ENCODE peak calls at places on chromosomes 12 and 14, in eight cellular contexts. One of them, this sample, is unnamed.
A peak's percentile ranks its signal among the peaks of the same experiment; 100 is the strongest.

GRCh38 chr14:68088463-68088862 is 268.9 kb downstream of the RAD51B start:
- DNase-seq in stimulated activated CD4-positive, alpha-beta T cell treated with anti-CD3 and anti-CD28 coated beads, Interleukin-1b, Interleukin-23, amount 100 ng/mL, for 24 hours: no peak
- DNase-seq in natural killer cell: no peak
- DNase-seq in tibial nerve: no peak
- DNase-seq in frontal cortex: no peak
- DNase-seq in activated T-helper 1 cell treated with anti-CD3 and anti-CD28 coated beads, Interleukin-2, amount 50 U/mL, for 16 hours: no peak
- DNase-seq in iris pigment epithelial cell: no peak
- DNase-seq in activated T-cell treated with anti-CD3 and anti-CD28 coated beads for 1 hour: no peak
- DNase-seq in this sample: no peak

GRCh38 chr14:89625208-89625987 is 208.4 kb upstream of the FOXN3 start:
- DNase-seq in tibial nerve: no peak
- DNase-seq in natural killer cell: no peak
- DNase-seq in frontal cortex: no peak
- DNase-seq in iris pigment epithelial cell: no peak
- DNase-seq in activated T-helper 1 cell treated with anti-CD3 and anti-CD28 coated beads, Interleukin-2, amount 50 U/mL, for 16 hours: no peak
- DNase-seq in activated T-cell treated with anti-CD3 and anti-CD28 coated beads for 1 hour: no peak
- DNase-seq in stimulated activated CD4-positive, alpha-beta T cell treated with anti-CD3 and anti-CD28 coated beads, Interleukin-1b, Interleukin-23, amount 100 ng/mL, for 24 hours: no peak
- DNase-seq in this sample: no peak

GRCh38 chr14:50521912-50522341 is 10.4 kb downstream of the MAP4K5 start:
- DNase-seq in natural killer cell: no peak
- DNase-seq in tibial nerve: no peak
- DNase-seq in activated T-helper 1 cell treated with anti-CD3 and anti-CD28 coated beads, Interleukin-2, amount 50 U/mL, for 16 hours: no peak
- DNase-seq in iris pigment epithelial cell: peak; percentile 76
- DNase-seq in frontal cortex: no peak
- DNase-seq in stimulated activated CD4-positive, alpha-beta T cell treated with anti-CD3 and anti-CD28 coated beads, Interleukin-1b, Interleukin-23, amount 100 ng/mL, for 24 hours: no peak
- DNase-seq in activated T-cell treated with anti-CD3 and anti-CD28 coated beads for 1 hour: no peak
- DNase-seq in this sample: no peak

GRCh38 chr12:26435005-26435404 is 239.6 kb downstream of the SSPN start:
- DNase-seq in tibial nerve: no peak
- DNase-seq in iris pigment epithelial cell: no peak
- DNase-seq in frontal cortex: no peak
- DNase-seq in activated T-helper 1 cell treated with anti-CD3 and anti-CD28 coated beads, Interleukin-2, amount 50 U/mL, for 16 hours: no peak
- DNase-seq in natural killer cell: no peak
- DNase-seq in activated T-cell treated with anti-CD3 and anti-CD28 coated beads for 1 hour: no peak
- DNase-seq in stimulated activated CD4-positive, alpha-beta T cell treated with anti-CD3 and anti-CD28 coated beads, Interleukin-1b, Interleukin-23, amount 100 ng/mL, for 24 hours: no peak
- DNase-seq in this sample: no peak

GRCh38 chr14:52015411-52016030 is 26.2 kb downstream of the RTRAF start:
- DNase-seq in natural killer cell: no peak
- DNase-seq in tibial nerve: no peak
- DNase-seq in activated T-cell treated with anti-CD3 and anti-CD28 coated beads for 1 hour: no peak
- DNase-seq in frontal cortex: no peak
- DNase-seq in activated T-helper 1 cell treated with anti-CD3 and anti-CD28 coated beads, Interleukin-2, amount 50 U/mL, for 16 hours: no peak
- DNase-seq in stimulated activated CD4-positive, alpha-beta T cell treated with anti-CD3 and anti-CD28 coated beads, Interleukin-1b, Interleukin-23, amount 100 ng/mL, for 24 hours: no peak
- DNase-seq in iris pigment epithelial cell: peak; percentile 45
- DNase-seq in this sample: no peak

GRCh38 chr12:85626031-85626781 is 210.0 kb downstream of the RASSF9 start:
- DNase-seq in natural killer cell: no peak
- DNase-seq in activated T-cell treated with anti-CD3 and anti-CD28 coated beads for 1 hour: no peak
- DNase-seq in activated T-helper 1 cell treated with anti-CD3 and anti-CD28 coated beads, Interleukin-2, amount 50 U/mL, for 16 hours: no peak
- DNase-seq in iris pigment epithelial cell: peak; percentile 92
- DNase-seq in frontal cortex: no peak
- DNase-seq in stimulated activated CD4-positive, alpha-beta T cell treated with anti-CD3 and anti-CD28 coated beads, Interleukin-1b, Interleukin-23, amount 100 ng/mL, for 24 hours: no peak
- DNase-seq in tibial nerve: no peak
- DNase-seq in this sample: no peak

GRCh38 chr14:37142835-37143499 is 29.4 kb downstream of the SLC25A21 start:
- DNase-seq in frontal cortex: no peak
- DNase-seq in activated T-helper 1 cell treated with anti-CD3 and anti-CD28 coated beads, Interleukin-2, amount 50 U/mL, for 16 hours: no peak
- DNase-seq in tibial nerve: no peak
- DNase-seq in stimulated activated CD4-positive, alpha-beta T cell treated with anti-CD3 and anti-CD28 coated beads, Interleukin-1b, Interleukin-23, amount 100 ng/mL, for 24 hours: no peak
- DNase-seq in iris pigment epithelial cell: peak; percentile 64
- DNase-seq in natural killer cell: no peak
- DNase-seq in activated T-cell treated with anti-CD3 and anti-CD28 coated beads for 1 hour: no peak
- DNase-seq in this sample: no peak

GRCh38 chr12:108939594-108939993 is 59.7 kb downstream of the DAO start:
- DNase-seq in activated T-helper 1 cell treated with anti-CD3 and anti-CD28 coated beads, Interleukin-2, amount 50 U/mL, for 16 hours: no peak
- DNase-seq in frontal cortex: no peak
- DNase-seq in tibial nerve: no peak
- DNase-seq in stimulated activated CD4-positive, alpha-beta T cell treated with anti-CD3 and anti-CD28 coated beads, Interleukin-1b, Interleukin-23, amount 100 ng/mL, for 24 hours: no peak
- DNase-seq in iris pigment epithelial cell: peak; percentile 61
- DNase-seq in activated T-cell treated with anti-CD3 and anti-CD28 coated beads for 1 hour: no peak
- DNase-seq in natural killer cell: no peak
- DNase-seq in this sample: no peak

GRCh38 chr12:28507867-28508266 is 317.6 kb downstream of the CCDC91 start:
- DNase-seq in tibial nerve: no peak
- DNase-seq in frontal cortex: no peak
- DNase-seq in natural killer cell: no peak
- DNase-seq in activated T-helper 1 cell treated with anti-CD3 and anti-CD28 coated beads, Interleukin-2, amount 50 U/mL, for 16 hours: no peak
- DNase-seq in stimulated activated CD4-positive, alpha-beta T cell treated with anti-CD3 and anti-CD28 coated beads, Interleukin-1b, Interleukin-23, amount 100 ng/mL, for 24 hours: no peak
- DNase-seq in iris pigment epithelial cell: no peak
- DNase-seq in activated T-cell treated with anti-CD3 and anti-CD28 coated beads for 1 hour: no peak
- DNase-seq in this sample: no peak

GRCh38 chr14:65776193-65776592 is 363.7 kb downstream of the FUT8 start:
- DNase-seq in tibial nerve: no peak
- DNase-seq in iris pigment epithelial cell: no peak
- DNase-seq in natural killer cell: no peak
- DNase-seq in activated T-helper 1 cell treated with anti-CD3 and anti-CD28 coated beads, Interleukin-2, amount 50 U/mL, for 16 hours: no peak
- DNase-seq in activated T-cell treated with anti-CD3 and anti-CD28 coated beads for 1 hour: no peak
- DNase-seq in stimulated activated CD4-positive, alpha-beta T cell treated with anti-CD3 and anti-CD28 coated beads, Interleukin-1b, Interleukin-23, amount 100 ng/mL, for 24 hours: no peak
- DNase-seq in frontal cortex: no peak
- DNase-seq in this sample: no peak

GRCh38 chr12:76276499-76277151 is 71.6 kb downstream of the BBS10 start:
- DNase-seq in frontal cortex: no peak
- DNase-seq in natural killer cell: no peak
- DNase-seq in activated T-cell treated with anti-CD3 and anti-CD28 coated beads for 1 hour: no peak
- DNase-seq in iris pigment epithelial cell: no peak
- DNase-seq in activated T-helper 1 cell treated with anti-CD3 and anti-CD28 coated beads, Interleukin-2, amount 50 U/mL, for 16 hours: no peak
- DNase-seq in tibial nerve: no peak
- DNase-seq in stimulated activated CD4-positive, alpha-beta T cell treated with anti-CD3 and anti-CD28 coated beads, Interleukin-1b, Interleukin-23, amount 100 ng/mL, for 24 hours: no peak
- DNase-seq in this sample: no peak